ENCODE peak calls at places on chromosomes 12 and 14, in eight cellular contexts. Z is left ventricle myocardium inferior, H is osteocyte, U is kidney, C is cardiac fibroblast, V is body of pancreas, K is ascending aorta, P is esophagus muscularis mucosa. M is an unnamed sample.

GRCh38 chr12:113329022-113329790 is 5.7 kb downstream of the SLC8B1 start:
- DNase-seq in Z (no peak), K (no peak), V (no peak), U (no peak), H (no peak), P (no peak), C (peak), M (no peak)

GRCh38 chr12:25051583-25052190 is 102.8 kb upstream of the BCAT1 start:
- DNase-seq in P (no peak), C (no peak), V (no peak), U (no peak), Z (no peak), H (no peak), K (no peak), M (no peak)

GRCh38 chr14:100645200-100645985 is 58.2 kb upstream of the BEGAIN start:
- DNase-seq in K (no peak), Z (peak), P (no peak), C (peak), U (no peak), H (peak), V (peak), M (no peak)

GRCh38 chr12:128609861-128610260 is 213.9 kb downstream of the SLC15A4 start:
- DNase-seq in U (no peak), V (no peak), H (no peak), K (no peak), Z (no peak), P (no peak), C (no peak), M (no peak)

GRCh38 chr12:81992461-81992860 is 233.3 kb upstream of the PPFIA2 start:
- DNase-seq in V (no peak), K (no peak), H (no peak), Z (no peak), C (peak), U (no peak), P (no peak), M (no peak)

GRCh38 chr12:13339538-13339937 is 143.0 kb downstream of the EMP1 start:
- DNase-seq in V (no peak), H (no peak), U (no peak), P (peak), Z (no peak), K (no peak), C (no peak), M (no peak)

GRCh38 chr14:69133206-69134125 is 19.5 kb downstream of the DCAF5 start:
- DNase-seq in U (no peak), K (no peak), H (no peak), V (peak), P (no peak), Z (no peak), C (peak), M (no peak)

GRCh38 chr14:89648510-89648909 is 231.5 kb upstream of the FOXN3 start:
- DNase-seq in C (no peak), V (no peak), U (no peak), K (no peak), H (no peak), Z (no peak), P (no peak), M (no peak)

GRCh38 chr12:79374543-79374942 is 316.2 kb downstream of the PAWR start:
- DNase-seq in Z (no peak), V (no peak), C (no peak), U (no peak), P (no peak), K (no peak), H (no peak), M (no peak)

GRCh38 chr14:97943619-97944018 is 1146.4 kb downstream of the VRK1 start:
- DNase-seq in V (no peak), H (no peak), Z (no peak), P (no peak), K (no peak), U (no peak), C (no peak), M (no peak)

GRCh38 chr14:100589760-100590469 is 2.7 kb upstream of the BEGAIN start:
- DNase-seq in Z (peak), H (no peak), V (no peak), K (no peak), U (no peak), P (no peak), C (no peak), M (no peak)

DNA sequence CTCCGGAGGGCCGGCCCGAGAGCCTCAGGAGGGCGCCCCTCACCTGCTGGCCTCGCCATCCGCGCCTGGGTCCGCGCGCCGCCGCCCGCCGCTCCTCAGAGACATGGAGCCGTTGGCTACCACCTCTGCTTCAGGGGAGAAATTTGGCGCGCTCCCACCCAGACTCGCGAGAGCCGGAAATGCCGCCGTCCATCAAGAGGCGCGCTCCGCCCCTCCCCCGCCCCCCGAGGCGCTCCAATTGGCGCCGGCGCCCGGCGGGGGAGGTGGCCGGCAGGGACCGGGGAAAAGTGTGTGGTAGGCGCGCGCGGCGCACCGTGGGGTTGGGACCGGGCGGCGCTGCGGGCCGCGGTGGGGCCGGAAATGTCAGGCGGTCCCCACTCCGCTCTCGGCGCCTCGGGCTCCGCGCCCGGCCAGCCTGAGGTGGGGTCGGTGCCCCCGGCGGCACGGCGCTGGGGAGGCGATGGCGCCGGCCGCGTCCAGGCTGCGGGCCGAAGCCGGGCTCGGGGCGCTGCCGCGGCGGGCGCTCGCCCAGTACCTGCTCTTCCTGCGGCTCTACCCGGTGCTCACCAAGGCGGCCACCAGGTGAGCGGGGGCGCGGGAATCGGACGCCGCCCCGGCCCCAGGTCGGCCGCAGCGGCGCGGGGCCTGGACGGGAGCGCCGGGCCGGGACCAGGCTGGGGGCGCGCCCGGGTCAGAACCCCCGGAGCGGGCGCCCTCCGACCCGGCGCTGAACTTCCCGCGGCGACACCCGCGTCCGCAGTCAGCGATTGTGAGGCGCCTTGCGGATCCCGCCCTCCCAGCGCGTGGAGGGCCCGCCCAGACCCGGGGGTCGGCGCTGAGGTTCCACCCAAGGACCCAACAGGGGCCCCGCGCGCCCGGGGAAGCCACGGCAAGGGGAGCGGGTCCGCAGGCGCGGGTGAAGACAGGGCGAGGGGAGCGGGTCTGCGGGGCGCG is at the start of the genes POLE and PXMP2:
- DNase-seq in P (peak), V (peak), H (peak), Z (peak), U (peak), K (peak), C (peak), M (peak)
- TF ChIP-seq CTCF in P (no peak), V (peak), H (no peak), Z (no peak), U (peak), K (peak), C (no peak), M (no peak)

DNA sequence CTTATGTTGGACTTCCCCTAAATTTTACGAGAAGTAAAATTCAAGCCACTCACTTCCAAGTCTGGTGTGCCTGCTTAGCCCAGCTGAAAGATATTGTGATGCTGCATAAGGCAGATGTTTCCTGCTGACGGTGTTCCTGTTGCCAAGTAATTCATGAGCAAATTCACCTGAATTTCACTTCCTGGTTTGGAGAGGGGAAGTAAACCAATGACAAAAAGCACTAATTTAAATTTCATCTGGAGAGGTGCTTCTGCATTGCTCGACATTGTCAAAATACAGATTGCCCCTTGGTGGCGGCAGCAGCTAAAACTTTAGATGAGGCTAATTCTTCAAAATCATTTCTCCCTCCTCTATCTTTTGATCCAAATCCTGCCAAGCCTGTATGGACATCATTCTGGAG is 281.1 kb downstream of the AACS start:
- DNase-seq in K (no peak), C (no peak), H (no peak), U (no peak), Z (no peak), V (no peak), P (no peak), M (no peak)
- TF ChIP-seq CTCF in K (no peak), C (no peak), H (no peak), U (no peak), Z (peak), V (no peak), P (no peak), M (no peak)

GRCh38 chr14:103315941-103316340 is 18.1 kb upstream of the EIF5 start:
- DNase-seq in V (no peak), H (no peak), U (no peak), P (no peak), K (no peak), C (no peak), Z (no peak), M (no peak)

GRCh38 chr14:103317976-103318580 is 16.0 kb upstream of the EIF5 start:
- DNase-seq in P (no peak), Z (no peak), V (no peak), H (no peak), C (no peak), K (no peak), U (no peak), M (no peak)

GRCh38 chr14:103317251-103317650 is 16.8 kb upstream of the EIF5 start:
- DNase-seq in Z (no peak), K (no peak), P (no peak), U (no peak), H (no peak), V (no peak), C (no peak), M (no peak)

GRCh38 chr14:103315368-103315911 is 18.6 kb upstream of the EIF5 start:
- DNase-seq in C (peak), P (no peak), K (peak), Z (no peak), H (no peak), V (no peak), U (no peak), M (no peak)

GRCh38 chr14:103316723-103317122 is 17.3 kb upstream of the EIF5 start:
- DNase-seq in H (no peak), K (no peak), Z (no peak), C (no peak), U (peak), V (no peak), P (no peak), M (no peak)
- TF ChIP-seq CTCF in H (no peak), K (no peak), Z (no peak), C (no peak), U (no peak), V (no peak), P (no peak), M (no peak)

DNA sequence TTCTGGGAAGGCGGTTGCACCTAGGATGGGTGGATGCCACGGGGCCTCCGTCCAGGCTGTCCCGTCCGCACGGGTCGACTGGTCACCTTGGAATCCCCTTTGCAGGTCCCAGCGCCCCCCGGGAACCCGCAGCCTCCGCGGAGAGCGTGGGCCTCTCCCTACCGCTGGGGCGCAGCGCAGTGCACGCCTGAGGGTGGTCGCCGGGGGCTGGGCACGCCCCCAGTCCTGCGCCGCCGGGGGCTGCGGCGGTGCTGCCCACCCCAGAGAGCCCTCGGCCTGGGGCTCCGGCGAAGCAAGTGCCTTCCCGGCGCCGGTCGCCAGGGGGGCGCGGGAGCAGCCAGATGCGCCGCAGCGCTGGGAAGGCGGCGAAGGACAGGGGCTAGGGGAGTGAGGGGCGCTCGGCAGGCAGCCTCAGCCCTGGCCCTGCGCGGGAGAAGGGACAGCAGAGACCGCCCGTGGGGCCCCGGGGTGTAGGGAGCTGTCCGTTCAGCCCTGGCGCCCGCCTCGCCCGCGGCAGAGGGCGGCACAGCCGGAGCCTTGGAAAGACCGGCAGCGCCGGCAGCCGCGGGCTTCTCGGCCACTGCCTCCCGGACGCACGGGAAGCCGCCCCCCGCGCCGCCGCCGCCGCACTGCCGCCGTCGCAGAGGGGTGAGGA is 527 bp downstream of the ZDHHC22 start:
- DNase-seq in H (no peak), C (peak), Z (no peak), P (no peak), V (no peak), K (no peak), U (no peak), M (no peak)
- TF ChIP-seq CTCF in H (peak), C (peak), Z (peak), P (peak), V (no peak), K (no peak), U (no peak), M (peak)

GRCh38 chr12:66352197-66352596 is 49.9 kb downstream of the HELB start:
- DNase-seq in K (no peak), Z (peak), V (peak), H (no peak), C (peak), P (no peak), U (no peak), M (no peak)
- TF ChIP-seq CTCF in K (no peak), Z (peak), V (peak), H (peak), C (peak), P (peak), U (peak), M (no peak)

M was measured in coronary artery.